ENCODE peak calls at places on chromosomes 7 and 10, in four cellular contexts. V is heart right ventricle; A is K562; C is CD4-positive, alpha-beta T cell. E is an unnamed sample.
A peak's percentile ranks its signal among the peaks of the same experiment; 100 is the strongest.

GRCh38 chr10:62451606-62451965 is 77.4 kb downstream of the ZNF365 start:
- DNase-seq in V (no peak), C (no peak), A (no peak), E (no peak)

GRCh38 chr7:12281026-12281425 is 69.9 kb downstream of the TMEM106B start:
- DNase-seq in C (no peak), V (no peak), A (no peak), E (no peak)

GRCh38 chr10:103473261-103473671 is 5.8 kb downstream of the CALHM3 start:
- DNase-seq in V (no peak), C (no peak), A (no peak), E (no peak)

GRCh38 chr7:136685506-136685905 is 182.9 kb upstream of the CHRM2 start:
- DNase-seq in C (no peak), A (no peak), V (no peak), E (no peak)

GRCh38 chr10:501596-501995 is 187.9 kb downstream of the DIP2C start:
- DNase-seq in V (no peak), C (no peak), A (no peak), E (no peak)

GRCh38 chr10:70890917-70891431 is 2.6 kb upstream of the PCBD1 start:
- DNase-seq in V (peak; percentile 72), A (no peak), C (no peak), E (no peak)

GRCh38 chr7:148050492-148051158 is 539.9 kb upstream of the C7orf33 start:
- DNase-seq in C (no peak), V (no peak), A (no peak), E (no peak)

GRCh38 chr10:81600185-81600584 is 274.8 kb upstream of the NRG3 start:
- DNase-seq in A (no peak), C (no peak), V (no peak), E (no peak)

GRCh38 chr7:94949532-94949931 is 42.1 kb downstream of the PPP1R9A start:
- DNase-seq in C (no peak), A (no peak), V (no peak), E (no peak)

GRCh38 chr7:15972767-15973362 is 286.4 kb upstream of the MEOX2 start:
- DNase-seq in C (no peak), V (no peak), A (no peak), E (no peak)

GRCh38 chr10:115801987-115802386 is 471.0 kb downstream of the GFRA1 start:
- DNase-seq in V (no peak), C (no peak), A (no peak), E (no peak)

GRCh38 chr7:102935450-102936110 is 22.8 kb downstream of the LRRC17 start:
- DNase-seq in A (no peak), C (no peak), V (no peak), E (no peak)

GRCh38 chr10:132487241-132488135 is 50.1 kb upstream of the INPP5A start:
- DNase-seq in C (no peak), A (no peak), V (no peak), E (no peak)

GRCh38 chr7:36910859-36911258 is 186.6 kb upstream of the AOAH start:
- DNase-seq in A (no peak), V (no peak), C (no peak), E (no peak)

GRCh38 chr10:126500866-126501265 is 112.6 kb upstream of the ADAM12 start:
- DNase-seq in C (no peak), V (no peak), A (no peak), E (no peak)

GRCh38 chr10:124522131-124522902 is 60.7 kb downstream of the LHPP start:
- DNase-seq in C (no peak), A (no peak), V (no peak), E (no peak)

GRCh38 chr7:89837515-89837914 is 316.8 kb upstream of the STEAP1 start:
- DNase-seq in V (no peak), C (no peak), A (no peak), E (no peak)

GRCh38 chr7:154914580-154915380 is 88.1 kb downstream of the PAXIP1 start:
- DNase-seq in A (no peak), V (no peak), C (no peak), E (no peak)

GRCh38 chr10:73586583-73586984 is 4.6 kb downstream of the USP54 start:
- DNase-seq in A (no peak), V (no peak), C (no peak), E (no peak)

GRCh38 chr10:522350-522749 is 167.1 kb downstream of the DIP2C start:
- DNase-seq in A (no peak), V (no peak), C (no peak), E (no peak)

GRCh38 chr10:71319042-71319799 is at the start of gene SLC29A3:
- DNase-seq in C (peak; percentile 78), V (peak; percentile 85), A (peak; percentile 96), E (peak; percentile 72)

GRCh38 chr7:49768835-49769234 is 4.6 kb upstream of the VWC2 start:
- DNase-seq in C (no peak), V (no peak), A (no peak), E (no peak)
- TF ChIP-seq CTCF in C (no peak), V (no peak), A (no peak), E (no peak)

GRCh38 chr7:134031835-134032617 is 95.1 kb upstream of the LRGUK start:
- DNase-seq in V (no peak), A (no peak), C (no peak), E (no peak)
- TF ChIP-seq CTCF in V (no peak), A (peak; percentile 26), C (no peak), E (no peak)

DNA sequence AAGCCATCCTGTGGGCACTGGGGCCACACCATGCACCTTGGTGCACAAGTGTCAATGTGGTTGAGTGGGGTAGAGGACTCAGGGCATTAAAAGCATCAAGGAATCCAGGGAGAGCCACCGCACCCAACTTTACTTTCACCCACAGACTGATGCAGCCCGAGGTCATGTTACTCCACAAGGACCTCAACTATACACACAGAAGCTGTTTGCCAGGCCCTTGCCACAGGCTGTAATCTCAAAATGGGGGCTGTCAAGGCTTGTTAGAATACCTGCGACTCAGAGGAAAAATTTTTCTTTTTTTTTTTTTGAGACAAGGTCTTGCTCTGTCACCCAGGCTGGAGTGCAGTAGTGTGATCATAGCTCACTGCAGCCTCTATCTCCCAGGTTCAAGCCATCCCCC is 26.5 kb upstream of the KCTD7 start:
- DNase-seq in A (no peak), V (no peak), C (no peak), E (no peak)
- TF ChIP-seq CTCF in A (no peak), V (no peak), C (no peak), E (no peak)

GRCh38 chr10:35463878-35464277 is 127.6 kb downstream of the CCNY start:
- DNase-seq in C (no peak), A (no peak), V (no peak), E (no peak)
- TF ChIP-seq CTCF in C (no peak), A (no peak), V (no peak), E (no peak)

GRCh38 chr10:67603701-67604100 is 92.3 kb downstream of the CTNNA3 start:
- DNase-seq in V (no peak), C (no peak), A (no peak), E (no peak)
- TF ChIP-seq CTCF in V (no peak), C (no peak), A (no peak), E (no peak)

GRCh38 chr10:100342627-100342972 is 4.4 kb upstream of the SCD start:
- DNase-seq in V (no peak), A (no peak), C (no peak), E (no peak)
- TF ChIP-seq CTCF in V (no peak), A (no peak), C (no peak), E (no peak)